ENCODE peak calls at places on chromosome 17, in nine cellular contexts. Z is left ventricle myocardium inferior, K is cardiac muscle cell, M is colonic mucosa, A is neural progenitor cell, Q is body of pancreas, N is esophagus muscularis mucosa, V is heart right ventricle, I is psoas muscle. F is an unnamed sample.

GRCh38 chr17:83196088-83196765 is 116.8 kb downstream of the METRNL start:
- DNase-seq in Z (peak; percentile 17), K (peak; percentile 55), M (no peak), A (no peak), Q (peak; percentile 4), N (no peak), V (no peak), I (peak; percentile 57), F (peak; percentile 3)

GRCh38 chr17:36936455-36936934 is 780 bp upstream of the LHX1 start:
- DNase-seq in Z (no peak), K (no peak), M (no peak), A (peak; percentile 90), Q (no peak), N (no peak), V (no peak), I (peak; percentile 42), F (peak; percentile 68)

GRCh38 chr17:37752482-37752881 is 7.6 kb upstream of the HNF1B start:
- DNase-seq in Z (no peak), K (no peak), M (no peak), A (no peak), Q (no peak), N (no peak), V (no peak), I (no peak), F (no peak)

GRCh38 chr17:42285346-42286050 is 2.8 kb upstream of the STAT5A start:
- DNase-seq in Z (no peak), K (no peak), M (no peak), A (no peak), Q (peak; percentile 2), N (peak; percentile 42), V (no peak), I (no peak), F (no peak)

GRCh38 chr17:52140601-52141000 is 17.9 kb downstream of the CA10 start:
- DNase-seq in Z (no peak), K (no peak), M (no peak), A (no peak), Q (no peak), N (no peak), V (no peak), I (no peak), F (no peak)

GRCh38 chr17:647340-648197 is 67.1 kb downstream of the VPS53 start:
- DNase-seq in Z (no peak), K (no peak), M (no peak), A (no peak), Q (no peak), N (no peak), V (no peak), I (no peak), F (no peak)

GRCh38 chr17:72407336-72408121 is 286.7 kb downstream of the SOX9 start:
- DNase-seq in Z (peak; percentile 22), K (peak; percentile 93), M (peak; percentile 84), A (no peak), Q (peak; percentile 69), N (no peak), V (peak; percentile 48), I (peak; percentile 64), F (peak; percentile 87)

GRCh38 chr17:11598274-11599221 is at the start of gene DNAH9:
- DNase-seq in Z (peak; percentile 97), K (peak; percentile 77), M (peak; percentile 98), A (peak; percentile 99), Q (peak; percentile 99), N (peak; percentile 98), V (peak; percentile 97), I (peak; percentile 94), F (peak; percentile 91)

GRCh38 chr17:41736983-41737679 is 2.7 kb upstream of the HAP1 start:
- DNase-seq in Z (no peak), K (no peak), M (no peak), A (no peak), Q (no peak), N (no peak), V (no peak), I (no peak), F (no peak)

GRCh38 chr17:71213936-71214335 is 906.9 kb upstream of the SOX9 start:
- DNase-seq in Z (no peak), K (no peak), M (no peak), A (no peak), Q (no peak), N (no peak), V (no peak), I (no peak), F (no peak)

GRCh38 chr17:80835816-80836657 is 155.6 kb upstream of the CHMP6 start:
- DNase-seq in Z (no peak), K (no peak), M (no peak), A (no peak), Q (no peak), N (no peak), V (no peak), I (peak; percentile 49), F (no peak)

GRCh38 chr17:6503641-6504195 is 52.6 kb downstream of the PITPNM3 start:
- DNase-seq in Z (no peak), K (no peak), M (no peak), A (no peak), Q (no peak), N (no peak), V (no peak), I (no peak), F (no peak)

GRCh38 chr17:67281053-67281452 is 36.1 kb upstream of the HELZ start:
- DNase-seq in Z (no peak), K (no peak), M (no peak), A (no peak), Q (no peak), N (no peak), V (no peak), I (no peak), F (peak; percentile 21)

GRCh38 chr17:14845562-14846335 is 419.4 kb downstream of the PMP22 start:
- DNase-seq in Z (no peak), K (peak; percentile 36), M (no peak), A (no peak), Q (no peak), N (no peak), V (no peak), I (no peak), F (no peak)

GRCh38 chr17:75295220-75296158 is 6.3 kb upstream of the SLC25A19 start:
- DNase-seq in Z (no peak), K (no peak), M (no peak), A (no peak), Q (no peak), N (no peak), V (no peak), I (no peak), F (no peak)

GRCh38 chr17:66192378-66192687 is 400 bp upstream of the CEP112 start:
- DNase-seq in Z (no peak), K (no peak), M (no peak), A (no peak), Q (no peak), N (no peak), V (no peak), I (no peak), F (no peak)

GRCh38 chr17:41621916-41622315 is 2.5 kb downstream of the KRT17 start:
- DNase-seq in Z (no peak), K (no peak), M (no peak), A (no peak), Q (no peak), N (no peak), V (no peak), I (no peak), F (no peak)

GRCh38 chr17:34503804-34504203 is 75.6 kb upstream of the TMEM132E start:
- DNase-seq in Z (peak; percentile 35), K (peak; percentile 23), M (no peak), A (peak; percentile 16), Q (no peak), N (no peak), V (peak; percentile 24), I (no peak), F (no peak)

GRCh38 chr17:27569257-27569722 is 61.7 kb upstream of the LGALS9 start:
- DNase-seq in Z (no peak), K (peak; percentile 39), M (no peak), A (peak; percentile 66), Q (peak; percentile 62), N (no peak), V (no peak), I (peak; percentile 77), F (peak; percentile 53)

GRCh38 chr17:21463779-21464407 is 87.7 kb downstream of the KCNJ12 start:
- DNase-seq in Z (no peak), K (peak; percentile 3), M (no peak), A (peak; percentile 59), Q (no peak), N (no peak), V (no peak), I (no peak), F (no peak)

GRCh38 chr17:67113481-67113880 is 69.1 kb downstream of the CACNG1 start:
- DNase-seq in Z (no peak), K (no peak), M (no peak), A (no peak), Q (no peak), N (no peak), V (no peak), I (no peak), F (no peak)

GRCh38 chr17:17387461-17388362 is 84.5 kb downstream of the NT5M start:
- DNase-seq in Z (no peak), K (no peak), M (peak; percentile 78), A (peak; percentile 45), Q (peak; percentile 81), N (no peak), V (no peak), I (peak; percentile 58), F (peak; percentile 13)
- TF ChIP-seq CTCF in Z (no peak), K (peak; percentile 32), M (peak; percentile 73), A (peak; percentile 49), Q (peak; percentile 89), N (no peak), V (no peak), I (no peak), F (peak; percentile 18)

GRCh38 chr17:19461139-19461538 is 50.1 kb downstream of the RNF112 start:
- DNase-seq in Z (no peak), K (no peak), M (peak; percentile 38), A (peak; percentile 53), Q (no peak), N (no peak), V (no peak), I (no peak), F (no peak)
- H3K4me1 ChIP-seq in Z (no peaks in the 10 kb centered on the region), K (peaks cover 7% of the 10 kb centered on the region), M (peaks cover 8% of the 10 kb centered on the region), A (peaks cover 77% of the 10 kb centered on the region), Q (no peaks in the 10 kb centered on the region), N (peaks cover 43% of the 10 kb centered on the region), V (peaks cover 41% of the 10 kb centered on the region), I (no peaks in the 10 kb centered on the region), F (no peaks in the 10 kb centered on the region)

GRCh38 chr17:40529991-40530390 is 28.6 kb upstream of the TNS4 start:
- DNase-seq in Z (no peak), K (no peak), M (no peak), A (no peak), Q (no peak), N (no peak), V (no peak), I (no peak), F (no peak)
- TF ChIP-seq CTCF in Z (no peak), K (no peak), M (no peak), A (no peak), Q (no peak), N (no peak), V (no peak), I (no peak), F (no peak)

DNA sequence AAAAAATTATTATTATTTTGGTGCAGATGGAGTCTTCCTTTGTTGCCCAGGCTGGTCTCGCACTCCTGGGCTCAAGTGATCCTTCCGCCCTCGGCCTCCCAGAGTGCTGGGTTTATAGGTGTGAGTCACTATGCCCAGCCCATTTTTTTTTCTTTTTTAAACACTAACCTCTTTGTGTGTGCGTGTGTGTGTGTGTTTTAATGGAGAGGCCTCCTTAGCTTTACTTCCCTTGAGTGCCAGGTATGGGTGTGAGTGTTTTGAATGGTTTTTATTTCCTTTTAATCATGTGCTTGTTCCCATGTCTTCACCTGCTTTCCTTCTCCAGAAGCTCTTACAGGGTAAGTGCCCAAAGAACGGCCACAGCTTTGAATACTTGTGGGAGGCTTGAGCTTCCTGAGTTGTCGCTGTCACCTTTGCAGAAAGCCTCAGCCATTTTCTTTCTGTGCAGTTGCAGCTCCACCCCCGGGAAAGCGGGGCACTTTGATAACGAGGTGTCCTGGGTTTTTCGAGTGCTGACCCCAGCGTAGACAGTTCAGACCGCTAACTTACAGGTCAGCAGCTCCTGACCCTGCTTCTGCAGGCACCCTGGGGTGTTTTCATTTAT is 22.6 kb downstream of the AKAP1 start:
- DNase-seq in Z (no peak), K (no peak), M (peak; percentile 80), A (peak; percentile 18), Q (no peak), N (no peak), V (no peak), I (no peak), F (no peak)
- H3K4me1 ChIP-seq in Z (peaks cover 100% of the 10 kb centered on the region), K (peaks cover 46% of the 10 kb centered on the region), M (peaks cover 19% of the 10 kb centered on the region), A (peaks cover 23% of the 10 kb centered on the region), Q (peaks cover 19% of the 10 kb centered on the region), N (peaks cover 91% of the 10 kb centered on the region), V (peaks cover 31% of the 10 kb centered on the region), I (peaks cover 80% of the 10 kb centered on the region), F (peaks cover 29% of the 10 kb centered on the region)